ENCODE peak calls at places on chromosome 19, in eight cellular contexts. J is heart right ventricle, N is body of pancreas, G is Peyer's patch, I is neural progenitor cell, U is IMR-90, B is left ventricle myocardium inferior, S is breast epithelium. E is an unnamed sample. For H3K4me1, the result is how much of the 10 kb centered on the place peaks cover.

GRCh38 chr19:28028881-28029280 is 1184.1 kb downstream of the UQCRFS1 start:
- DNase-seq in J (no peak), I (no peak), U (no peak), B (no peak), N (no peak), G (no peak), S (no peak), E (no peak)

GRCh38 chr19:21751379-21751778 is 16.0 kb downstream of the ZNF100 start:
- DNase-seq in S (no peak), I (no peak), B (no peak), J (no peak), N (no peak), G (no peak), U (peak), E (peak)

GRCh38 chr19:52022193-52022592 is 6.0 kb downstream of the ZNF614 start:
- DNase-seq in S (no peak), U (no peak), N (no peak), I (no peak), J (no peak), G (no peak), B (no peak), E (no peak)

GRCh38 chr19:9848060-9848459 is 12.9 kb downstream of the PIN1 start:
- DNase-seq in N (no peak), S (no peak), G (no peak), U (no peak), J (no peak), I (peak), B (no peak), E (no peak)

GRCh38 chr19:34260771-34261173 is 6.4 kb downstream of the GARRE1 start:
- DNase-seq in I (peak), U (peak), B (no peak), J (no peak), G (no peak), S (no peak), N (no peak), E (peak)

GRCh38 chr19:48780684-48781391 is 25.5 kb downstream of the FGF21 start:
- DNase-seq in U (peak), N (peak), S (no peak), G (no peak), I (no peak), B (no peak), J (no peak), E (peak)

GRCh38 chr19:40805258-40805868 is 6.4 kb downstream of the EGLN2 start:
- DNase-seq in N (peak), I (no peak), U (no peak), B (no peak), G (no peak), S (no peak), J (no peak), E (peak)

GRCh38 chr19:29872224-29872731 is 60.5 kb downstream of the CCNE1 start:
- DNase-seq in I (peak), B (no peak), U (no peak), S (no peak), G (no peak), N (no peak), J (no peak), E (peak)

GRCh38 chr19:5798244-5798643 is 6.6 kb upstream of the NRTN start:
- DNase-seq in G (no peak), I (no peak), U (no peak), J (no peak), N (no peak), B (no peak), S (no peak), E (no peak)

GRCh38 chr19:3557461-3558248 is at the start of gene MFSD12:
- DNase-seq in J (peak), B (peak), I (peak), S (peak), N (peak), U (peak), G (peak), E (peak)

GRCh38 chr19:13840751-13841338 is 36.1 kb upstream of the NANOS3 start:
- DNase-seq in N (no peak), I (no peak), B (no peak), G (no peak), J (no peak), U (no peak), S (no peak), E (no peak)

GRCh38 chr19:40513741-40514315 is 47.0 kb downstream of the SPTBN4 start:
- DNase-seq in N (no peak), G (no peak), U (no peak), B (no peak), S (no peak), J (no peak), I (no peak), E (peak)

GRCh38 chr19:54389556-54389955 is 24.8 kb upstream of the LAIR1 start:
- DNase-seq in S (no peak), I (no peak), G (no peak), U (no peak), B (no peak), J (no peak), N (no peak), E (no peak)

GRCh38 chr19:39407644-39408391 is 1.2 kb downstream of the ZFP36 start:
- DNase-seq in S (peak), N (peak), I (peak), G (peak), U (no peak), B (peak), J (peak), E (peak)

GRCh38 chr19:18156841-18157464 is 4.0 kb downstream of the PIK3R2 start:
- DNase-seq in G (no peak), I (no peak), B (peak), S (peak), J (peak), U (peak), N (peak), E (peak)

GRCh38 chr19:40613669-40614594 is 12.8 kb downstream of the LTBP4 start:
- DNase-seq in B (peak), N (peak), U (peak), I (peak), J (peak), S (peak), G (peak), E (peak)

GRCh38 chr19:48627865-48628314 is 8.6 kb downstream of the SPHK2 start:
- DNase-seq in G (no peak), S (no peak), U (no peak), N (no peak), J (no peak), I (no peak), B (no peak), E (peak)

GRCh38 chr19:2942928-2943640 is 1.7 kb downstream of the ZNF77 start:
- DNase-seq in I (no peak), J (no peak), S (no peak), U (no peak), N (no peak), B (no peak), G (no peak), E (no peak)

GRCh38 chr19:33397536-33398360 is 24.2 kb downstream of the CEBPG start:
- DNase-seq in G (no peak), N (peak), B (no peak), J (no peak), U (no peak), S (peak), I (peak), E (peak)

GRCh38 chr19:3398114-3398899 is 31.9 kb downstream of the NFIC start:
- DNase-seq in G (peak), I (peak), U (peak), B (peak), N (peak), J (peak), S (peak), E (peak)

GRCh38 chr19:7004313-7004931 is 16.8 kb downstream of the MBD3L2B start:
- DNase-seq in B (no peak), S (no peak), I (peak), N (no peak), J (no peak), U (peak), G (no peak), E (no peak)

GRCh38 chr19:37362733-37363132 is 8.2 kb upstream of the ZNF527 start:
- DNase-seq in U (no peak), N (no peak), I (peak), G (no peak), J (no peak), S (no peak), B (no peak), E (no peak)

GRCh38 chr19:3818479-3818878 is 32.3 kb upstream of the MATK start:
- DNase-seq in B (no peak), S (no peak), N (no peak), G (no peak), I (no peak), J (no peak), U (peak), E (peak)

GRCh38 chr19:19403373-19403901 is 2.0 kb upstream of the GATAD2A start:
- DNase-seq in N (peak), I (no peak), U (peak), J (no peak), S (no peak), G (no peak), B (no peak), E (peak)

GRCh38 chr19:19637523-19638251 is 5.8 kb downstream of the GMIP start:
- DNase-seq in I (no peak), U (no peak), B (no peak), J (no peak), N (no peak), G (no peak), S (no peak), E (no peak)

GRCh38 chr19:42471554-42472249 is 29.0 kb upstream of the CXCL17 start:
- DNase-seq in J (no peak), N (peak), I (no peak), B (no peak), G (no peak), U (peak), S (peak), E (no peak)

GRCh38 chr19:56477429-56478338 is 539 bp upstream of the ZNF667 start:
- DNase-seq in I (peak), G (peak), J (peak), B (peak), N (peak), S (peak), U (peak), E (peak)

GRCh38 chr19:34651747-34652146 is 25.2 kb downstream of the SCGB2B2 start:
- DNase-seq in N (no peak), J (no peak), G (no peak), S (no peak), B (no peak), U (no peak), I (no peak), E (no peak)

GRCh38 chr19:48887861-48888612 is 10.5 kb downstream of the TULP2 start:
- DNase-seq in B (no peak), J (no peak), U (no peak), S (no peak), G (no peak), I (no peak), N (no peak), E (no peak)

GRCh38 chr19:15562145-15562544 is 52.9 kb upstream of the CYP4F8 start:
- DNase-seq in J (no peak), S (no peak), N (no peak), B (no peak), U (no peak), G (no peak), I (no peak), E (no peak)

GRCh38 chr19:15563325-15563794 is 51.7 kb upstream of the CYP4F8 start:
- DNase-seq in U (no peak), I (no peak), B (peak), S (peak), J (peak), N (peak), G (no peak), E (no peak)

GRCh38 chr19:15563931-15564330 is 51.1 kb upstream of the CYP4F8 start:
- DNase-seq in B (no peak), G (no peak), J (no peak), U (no peak), S (peak), N (no peak), I (no peak), E (no peak)

GRCh38 chr19:15562861-15563260 is 52.2 kb upstream of the CYP4F8 start:
- DNase-seq in B (no peak), U (peak), G (no peak), N (peak), J (no peak), S (peak), I (no peak), E (no peak)

DNA sequence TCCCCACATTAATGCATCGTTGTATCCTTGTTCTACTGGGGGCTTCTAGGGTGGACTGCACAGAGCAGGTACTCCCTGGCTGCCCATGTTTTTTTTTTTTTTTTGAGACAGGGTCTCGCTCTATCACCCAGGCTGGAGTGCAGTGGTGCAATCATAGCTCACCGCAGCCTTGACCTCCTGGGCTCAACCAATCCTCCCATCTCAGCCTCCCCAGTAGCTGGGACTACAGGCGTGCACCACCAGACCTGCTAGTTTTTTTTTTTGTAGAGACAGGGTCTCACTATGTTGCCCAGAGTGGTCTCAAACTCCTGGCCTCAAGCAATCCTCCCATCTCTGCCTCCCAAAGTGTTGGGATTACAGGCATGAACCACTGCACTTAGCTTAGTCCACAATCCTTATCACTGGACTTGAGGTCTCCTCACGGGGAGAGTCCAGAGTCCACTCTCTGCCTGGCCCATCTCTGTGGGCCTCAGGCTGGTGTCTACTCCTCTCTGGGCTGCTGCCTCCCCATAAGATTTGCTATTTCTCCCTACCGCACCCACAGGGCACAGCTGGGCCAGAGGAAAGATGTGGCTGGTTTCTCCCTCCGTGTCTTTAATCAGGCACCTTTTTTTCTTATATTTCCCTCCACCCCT is 50.4 kb upstream of the CYP4F8 start:
- DNase-seq in I (no peak), B (no peak), J (no peak), N (no peak), G (no peak), U (no peak), S (no peak), E (no peak)
- TF ChIP-seq CTCF in I (no peak), B (no peak), J (no peak), N (no peak), G (no peak), U (no peak), S (no peak), E (no peak)

DNA sequence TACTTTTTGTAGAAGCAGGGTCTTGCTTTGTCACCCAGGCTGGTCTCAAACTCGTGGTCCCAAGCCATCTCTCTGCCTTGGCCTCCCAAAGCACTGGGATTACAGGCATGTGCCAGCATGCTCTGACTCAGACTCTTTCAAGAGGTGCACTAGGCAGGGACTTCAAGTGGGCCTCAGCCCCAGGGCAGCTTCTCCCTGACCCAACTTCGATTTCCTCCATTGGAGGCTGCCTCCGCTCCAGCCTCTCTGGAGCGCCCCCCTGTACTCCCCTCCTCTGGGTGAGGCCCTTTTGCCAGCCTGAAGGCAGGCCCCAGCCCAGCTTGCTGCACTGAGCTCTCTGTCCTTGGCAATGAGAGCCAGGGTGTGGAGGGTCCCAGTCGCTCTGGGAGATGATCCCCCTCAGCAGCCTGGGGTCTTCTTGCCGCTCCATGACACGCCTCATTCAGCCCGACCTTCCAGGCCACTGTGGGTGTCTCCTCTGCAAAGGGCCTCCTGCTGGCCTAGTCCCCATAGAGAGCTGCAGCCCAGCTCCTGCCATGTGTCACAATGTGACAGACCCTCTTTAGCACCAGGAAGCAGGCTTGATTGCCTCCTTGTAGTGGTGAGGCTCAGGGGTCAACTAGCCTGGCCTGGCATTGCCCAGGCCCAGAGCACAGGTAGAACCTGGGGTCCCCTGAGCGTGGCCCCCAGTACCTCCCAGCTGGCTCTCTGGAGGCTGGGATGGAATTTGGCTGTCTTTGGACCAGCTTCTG is 16.4 kb downstream of the CARM1 start:
- DNase-seq in I (no peak), N (no peak), J (no peak), U (no peak), B (no peak), G (no peak), S (no peak), E (peak)
- H3K4me1 ChIP-seq in I (half or more), N (under half), J (under half), U (under half), B (half or more), G (under half), S (under half), E (under half)

DNA sequence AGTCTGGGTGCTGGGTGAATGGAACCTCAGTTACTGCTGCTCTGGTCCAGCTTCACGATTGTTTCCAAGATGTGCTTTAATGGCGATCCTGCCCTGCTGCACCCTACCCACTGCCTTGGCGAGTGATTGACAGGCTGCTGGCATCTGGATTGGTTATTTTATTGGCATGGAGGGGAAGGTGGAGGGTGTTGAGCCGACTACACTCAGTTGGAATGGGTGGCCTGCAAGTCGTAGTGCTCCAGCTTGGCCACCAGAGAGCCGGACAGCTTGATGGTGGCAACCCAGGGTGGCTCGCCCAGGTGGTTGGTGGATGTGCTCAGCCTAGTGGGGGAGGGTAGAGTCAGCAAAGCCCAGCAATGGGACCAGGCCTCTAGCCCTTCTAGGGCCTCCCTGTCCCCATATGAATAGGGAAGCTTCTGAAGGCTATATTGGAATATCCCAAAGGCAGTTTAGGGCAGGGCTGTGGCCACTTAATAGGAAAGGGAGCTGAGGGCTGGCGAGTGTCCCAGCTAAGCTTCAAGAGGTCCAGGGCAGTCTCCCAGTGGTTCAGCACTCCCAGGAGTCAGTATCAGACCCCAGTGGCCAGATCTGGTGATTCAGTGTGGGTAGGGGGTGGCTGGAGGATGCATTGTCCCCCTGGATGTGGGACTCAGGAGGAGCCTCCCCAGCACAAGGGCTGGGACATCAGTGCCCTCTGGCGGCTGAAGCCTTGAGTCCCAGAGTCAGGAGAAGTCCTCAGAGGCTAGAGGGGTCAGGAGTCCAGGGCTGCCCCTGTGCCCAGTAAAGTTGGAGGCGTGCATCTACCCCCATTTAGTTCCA is 3.4 kb downstream of the GGN start:
- DNase-seq in B (no peak), S (no peak), N (no peak), J (no peak), G (no peak), I (peak), U (no peak), E (peak)
- TF ChIP-seq CTCF in B (no peak), S (no peak), N (no peak), J (no peak), G (peak), I (peak), U (peak), E (peak)

GRCh38 chr19:1108291-1109031 is 4.7 kb downstream of the GPX4 start:
- DNase-seq in B (no peak), G (no peak), N (no peak), I (no peak), J (no peak), S (no peak), U (no peak), E (no peak)

GRCh38 chr19:1105873-1106840 is 2.4 kb downstream of the GPX4 start:
- DNase-seq in J (no peak), U (no peak), S (no peak), B (no peak), N (no peak), G (no peak), I (no peak), E (no peak)

GRCh38 chr19:1105217-1105872 is 1.6 kb downstream of the GPX4 start:
- DNase-seq in S (no peak), N (no peak), U (peak), B (no peak), J (no peak), I (no peak), G (no peak), E (no peak)

GRCh38 chr19:1107655-1108261 is 4.0 kb downstream of the GPX4 start:
- DNase-seq in G (no peak), S (no peak), B (no peak), J (no peak), U (no peak), N (no peak), I (no peak), E (no peak)

GRCh38 chr19:1106841-1107654 is 3.3 kb downstream of the GPX4 start:
- DNase-seq in N (no peak), G (no peak), B (no peak), U (peak), I (no peak), J (no peak), S (no peak), E (no peak)
- H3K4me1 ChIP-seq in N (under half), G (under half), B (half or more), U (under half), I (under half), J (under half), S (under half), E (under half)

DNA sequence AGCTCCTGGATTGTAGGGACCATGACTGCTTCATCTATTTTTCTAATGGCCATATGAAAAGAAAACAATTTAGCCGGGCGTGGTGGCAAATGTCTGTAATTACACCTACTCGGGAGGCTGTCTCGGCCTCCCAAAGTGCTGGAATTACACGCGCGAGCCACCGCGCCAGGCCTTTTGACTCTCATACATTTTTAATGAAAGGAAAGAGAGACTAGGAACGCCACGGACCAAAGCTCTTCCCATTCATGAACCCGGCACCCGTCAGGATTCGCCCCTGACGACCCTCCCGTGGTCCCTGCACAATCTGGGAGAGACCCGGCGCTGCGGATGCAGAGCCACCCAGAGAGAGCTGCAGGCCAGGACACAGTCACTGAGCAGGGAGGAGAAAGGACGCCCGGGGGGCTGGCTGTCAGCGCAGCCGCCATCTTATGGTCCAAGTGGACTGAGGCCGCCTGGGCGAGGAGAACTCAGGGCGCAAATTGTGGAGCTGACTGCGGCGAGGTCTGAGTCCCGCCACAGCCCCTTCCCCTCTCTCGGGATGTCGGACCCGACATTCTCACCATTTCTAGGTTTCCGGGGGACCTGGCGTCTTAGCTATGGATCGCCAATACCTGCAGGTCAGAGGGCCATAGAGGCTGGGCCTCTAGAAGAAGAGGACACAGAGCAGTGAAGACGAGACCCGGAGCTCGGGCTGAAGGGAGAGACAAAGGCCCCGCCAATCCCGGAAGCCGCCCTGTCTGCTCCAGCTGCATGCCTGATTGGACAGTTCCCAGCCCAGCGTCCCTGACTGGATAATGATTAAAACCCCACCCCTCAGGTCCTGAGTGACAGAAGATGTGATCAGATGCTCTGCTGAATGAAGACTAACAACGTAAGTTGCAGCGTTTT is at the start of gene ZNF681:
- DNase-seq in B (peak), N (peak), U (peak), J (peak), G (peak), I (peak), S (peak), E (peak)
- TF ChIP-seq CTCF in B (peak), N (peak), U (no peak), J (no peak), G (no peak), I (no peak), S (peak), E (no peak)